ENCODE peak calls at places on chromosomes 11 and 22, in five cellular contexts. One of them, this sample, is unnamed.

GRCh38 chr11:3134651-3135490 is 30.2 kb downstream of the OSBPL5 start:
- DNase-seq in SK-N-SH: no peak
- DNase-seq in fibroblast of lung: no peak
- DNase-seq in IMR-90: no peak
- DNase-seq in HCT116: no peak
- DNase-seq in this sample: no peak

GRCh38 chr11:14443642-14444041 is 56.0 kb downstream of the COPB1 start:
- DNase-seq in SK-N-SH: peak
- DNase-seq in fibroblast of lung: peak
- DNase-seq in IMR-90: peak
- DNase-seq in HCT116: no peak
- DNase-seq in this sample: no peak

GRCh38 chr11:5922749-5923426 is 19.2 kb upstream of the OR56A3 start:
- DNase-seq in SK-N-SH: no peak
- DNase-seq in fibroblast of lung: no peak
- DNase-seq in IMR-90: no peak
- DNase-seq in HCT116: peak
- DNase-seq in this sample: no peak

GRCh38 chr11:32385998-32386397 is 49.3 kb downstream of the WT1 start:
- DNase-seq in SK-N-SH: peak
- DNase-seq in fibroblast of lung: peak
- DNase-seq in IMR-90: peak
- DNase-seq in HCT116: peak
- DNase-seq in this sample: peak

GRCh38 chr11:16804104-16804947 is 65.9 kb downstream of the C11orf58 start:
- DNase-seq in SK-N-SH: no peak
- DNase-seq in fibroblast of lung: peak
- DNase-seq in IMR-90: no peak
- DNase-seq in HCT116: no peak
- DNase-seq in this sample: no peak

GRCh38 chr22:25403752-25404471 is 160.6 kb upstream of the GRK3 start:
- DNase-seq in SK-N-SH: peak
- DNase-seq in fibroblast of lung: peak
- DNase-seq in IMR-90: peak
- DNase-seq in HCT116: no peak
- DNase-seq in this sample: no peak

GRCh38 chr11:109303342-109303741 is 118.6 kb upstream of the C11orf87 start:
- DNase-seq in SK-N-SH: no peak
- DNase-seq in fibroblast of lung: no peak
- DNase-seq in IMR-90: no peak
- DNase-seq in HCT116: no peak
- DNase-seq in this sample: no peak

GRCh38 chr11:17658211-17658610 is 61.2 kb upstream of the MYOD1 start:
- DNase-seq in SK-N-SH: no peak
- DNase-seq in fibroblast of lung: no peak
- DNase-seq in IMR-90: no peak
- DNase-seq in HCT116: no peak
- DNase-seq in this sample: no peak

GRCh38 chr11:106280041-106280440 is 202.6 kb downstream of the AASDHPPT start:
- DNase-seq in SK-N-SH: no peak
- DNase-seq in fibroblast of lung: no peak
- DNase-seq in IMR-90: no peak
- DNase-seq in HCT116: no peak
- DNase-seq in this sample: no peak

GRCh38 chr22:50683994-50684371 is 11.4 kb downstream of the SHANK3 start:
- DNase-seq in SK-N-SH: peak
- DNase-seq in fibroblast of lung: no peak
- DNase-seq in IMR-90: no peak
- DNase-seq in HCT116: no peak
- DNase-seq in this sample: no peak

GRCh38 chr22:33324228-33324627 is 266.0 kb upstream of the SYN3 start:
- DNase-seq in SK-N-SH: no peak
- DNase-seq in fibroblast of lung: no peak
- DNase-seq in IMR-90: no peak
- DNase-seq in HCT116: no peak
- DNase-seq in this sample: no peak

GRCh38 chr11:61697093-61697492 is 16.9 kb downstream of the DAGLA start:
- DNase-seq in SK-N-SH: no peak
- DNase-seq in fibroblast of lung: no peak
- DNase-seq in IMR-90: no peak
- DNase-seq in HCT116: no peak
- DNase-seq in this sample: no peak

GRCh38 chr22:30637701-30638114 is 2.1 kb downstream of the SLC35E4 start:
- DNase-seq in SK-N-SH: peak
- DNase-seq in fibroblast of lung: peak
- DNase-seq in IMR-90: no peak
- DNase-seq in HCT116: no peak
- DNase-seq in this sample: no peak

GRCh38 chr11:95512682-95513081 is 276.9 kb downstream of the FAM76B start:
- DNase-seq in SK-N-SH: no peak
- DNase-seq in fibroblast of lung: peak
- DNase-seq in IMR-90: peak
- DNase-seq in HCT116: no peak
- DNase-seq in this sample: no peak

GRCh38 chr22:29870574-29870973 is 12.4 kb upstream of the MTMR3 start:
- DNase-seq in SK-N-SH: no peak
- DNase-seq in fibroblast of lung: peak
- DNase-seq in IMR-90: no peak
- DNase-seq in HCT116: no peak
- DNase-seq in this sample: no peak

GRCh38 chr11:8584511-8584910 is 9.5 kb downstream of the STK33 start:
- DNase-seq in SK-N-SH: no peak
- DNase-seq in fibroblast of lung: no peak
- DNase-seq in IMR-90: no peak
- DNase-seq in HCT116: no peak
- DNase-seq in this sample: no peak

GRCh38 chr11:19117760-19118097 is 761 bp downstream of the ZDHHC13 start:
- DNase-seq in SK-N-SH: no peak
- DNase-seq in fibroblast of lung: no peak
- DNase-seq in IMR-90: peak
- DNase-seq in HCT116: no peak
- DNase-seq in this sample: no peak

GRCh38 chr11:128904303-128904871 is 13.2 kb downstream of the KCNJ5 start:
- DNase-seq in SK-N-SH: no peak
- DNase-seq in fibroblast of lung: no peak
- DNase-seq in IMR-90: no peak
- DNase-seq in HCT116: no peak
- DNase-seq in this sample: no peak

GRCh38 chr11:128903248-128904041 is 12.3 kb downstream of the KCNJ5 start:
- DNase-seq in SK-N-SH: no peak
- DNase-seq in fibroblast of lung: peak
- DNase-seq in IMR-90: peak
- DNase-seq in HCT116: no peak
- DNase-seq in this sample: peak

GRCh38 chr11:128902515-128903066 is 11.4 kb downstream of the KCNJ5 start:
- DNase-seq in SK-N-SH: no peak
- DNase-seq in fibroblast of lung: peak
- DNase-seq in IMR-90: peak
- DNase-seq in HCT116: no peak
- DNase-seq in this sample: no peak

GRCh38 chr11:128900468-128900867 is 9.3 kb downstream of the KCNJ5 start:
- DNase-seq in SK-N-SH: no peak
- DNase-seq in fibroblast of lung: no peak
- DNase-seq in IMR-90: no peak
- DNase-seq in HCT116: no peak
- DNase-seq in this sample: no peak

GRCh38 chr11:128901655-128902514 is 10.7 kb downstream of the KCNJ5 start:
- DNase-seq in SK-N-SH: no peak
- DNase-seq in fibroblast of lung: no peak
- DNase-seq in IMR-90: no peak
- DNase-seq in HCT116: no peak
- DNase-seq in this sample: peak
- H2AFZ ChIP-seq in SK-N-SH: no peak
- H2AFZ ChIP-seq in fibroblast of lung: no peak
- H2AFZ ChIP-seq in IMR-90: peak
- H2AFZ ChIP-seq in HCT116: no peak
- H2AFZ ChIP-seq in this sample: no peak

GRCh38 chr11:85922367-85922766 is 67.2 kb downstream of the CCDC83 start:
- DNase-seq in SK-N-SH: no peak
- DNase-seq in fibroblast of lung: no peak
- DNase-seq in IMR-90: no peak
- DNase-seq in HCT116: no peak
- DNase-seq in this sample: no peak

GRCh38 chr11:85914425-85914824 is 59.2 kb downstream of the CCDC83 start:
- DNase-seq in SK-N-SH: no peak
- DNase-seq in fibroblast of lung: no peak
- DNase-seq in IMR-90: no peak
- DNase-seq in HCT116: no peak
- DNase-seq in this sample: no peak

GRCh38 chr11:85923455-85923854 is 68.3 kb downstream of the CCDC83 start:
- DNase-seq in SK-N-SH: no peak
- DNase-seq in fibroblast of lung: no peak
- DNase-seq in IMR-90: no peak
- DNase-seq in HCT116: no peak
- DNase-seq in this sample: no peak

GRCh38 chr11:85913486-85913885 is 58.3 kb downstream of the CCDC83 start:
- DNase-seq in SK-N-SH: no peak
- DNase-seq in fibroblast of lung: no peak
- DNase-seq in IMR-90: no peak
- DNase-seq in HCT116: no peak
- DNase-seq in this sample: no peak

DNA sequence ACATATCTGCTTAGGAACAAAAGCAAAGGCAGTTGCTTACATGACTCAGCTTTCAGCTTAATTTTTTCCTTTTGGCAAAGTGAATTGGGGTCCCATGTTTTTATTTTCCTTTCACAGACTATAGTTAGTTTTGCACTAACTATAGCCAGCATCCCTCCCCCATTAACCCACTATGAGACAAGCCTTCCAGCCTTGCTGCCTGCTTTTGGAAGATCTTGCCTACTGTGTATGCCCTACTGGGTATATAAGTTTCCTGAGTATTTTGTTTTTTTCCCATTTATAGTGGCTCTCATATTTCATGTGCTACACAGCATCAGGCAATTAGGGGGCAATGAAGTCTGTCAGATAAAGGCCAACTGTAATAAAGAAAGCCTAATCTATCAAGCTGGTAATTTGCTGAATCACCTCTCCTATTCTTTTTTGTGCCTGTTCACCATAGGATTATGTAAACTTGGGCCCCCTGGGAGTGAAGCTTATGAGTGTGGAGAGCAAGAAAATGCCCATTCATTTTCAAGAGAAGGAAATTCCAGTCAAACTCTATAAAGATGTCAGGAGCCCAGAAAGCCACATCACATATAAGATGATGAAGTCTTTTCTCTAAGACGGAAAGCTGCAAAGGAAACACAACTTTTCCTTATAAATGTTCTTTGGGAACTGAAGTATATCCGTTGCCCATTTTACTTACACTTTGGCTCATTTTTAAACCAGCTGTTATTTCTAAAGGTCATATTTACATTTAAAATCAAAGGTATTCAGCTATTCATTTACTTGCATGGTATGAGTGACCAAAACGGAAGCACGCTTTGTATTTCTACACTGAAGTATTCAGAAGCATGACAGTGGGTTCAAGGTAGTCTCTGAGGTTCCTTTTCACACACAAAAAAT is 64.0 kb downstream of the CCDC83 start:
- DNase-seq in SK-N-SH: no peak
- DNase-seq in fibroblast of lung: no peak
- DNase-seq in IMR-90: no peak
- DNase-seq in HCT116: no peak
- DNase-seq in this sample: no peak
- H2AFZ ChIP-seq in SK-N-SH: no peak
- H2AFZ ChIP-seq in fibroblast of lung: no peak
- H2AFZ ChIP-seq in IMR-90: no peak
- H2AFZ ChIP-seq in HCT116: no peak
- H2AFZ ChIP-seq in this sample: no peak

GRCh38 chr22:41697126-41697775 is 2.1 kb upstream of the MEI1 start:
- DNase-seq in SK-N-SH: peak
- DNase-seq in fibroblast of lung: peak
- DNase-seq in IMR-90: peak
- DNase-seq in HCT116: peak
- DNase-seq in this sample: peak

GRCh38 chr22:41696714-41697113 is 2.6 kb upstream of the MEI1 start:
- DNase-seq in SK-N-SH: no peak
- DNase-seq in fibroblast of lung: no peak
- DNase-seq in IMR-90: no peak
- DNase-seq in HCT116: no peak
- DNase-seq in this sample: no peak

GRCh38 chr22:41700105-41700358 is 729 bp downstream of the MEI1 start:
- DNase-seq in SK-N-SH: no peak
- DNase-seq in fibroblast of lung: no peak
- DNase-seq in IMR-90: no peak
- DNase-seq in HCT116: no peak
- DNase-seq in this sample: peak

GRCh38 chr22:41702763-41703162 is 3.5 kb downstream of the MEI1 start:
- DNase-seq in SK-N-SH: no peak
- DNase-seq in fibroblast of lung: no peak
- DNase-seq in IMR-90: no peak
- DNase-seq in HCT116: no peak
- DNase-seq in this sample: no peak

GRCh38 chr22:41699264-41700104 is at the start of gene MEI1:
- DNase-seq in SK-N-SH: no peak
- DNase-seq in fibroblast of lung: peak
- DNase-seq in IMR-90: peak
- DNase-seq in HCT116: no peak
- DNase-seq in this sample: peak
- H2AFZ ChIP-seq in SK-N-SH: no peak
- H2AFZ ChIP-seq in fibroblast of lung: no peak
- H2AFZ ChIP-seq in IMR-90: peak
- H2AFZ ChIP-seq in HCT116: no peak
- H2AFZ ChIP-seq in this sample: no peak

DNA sequence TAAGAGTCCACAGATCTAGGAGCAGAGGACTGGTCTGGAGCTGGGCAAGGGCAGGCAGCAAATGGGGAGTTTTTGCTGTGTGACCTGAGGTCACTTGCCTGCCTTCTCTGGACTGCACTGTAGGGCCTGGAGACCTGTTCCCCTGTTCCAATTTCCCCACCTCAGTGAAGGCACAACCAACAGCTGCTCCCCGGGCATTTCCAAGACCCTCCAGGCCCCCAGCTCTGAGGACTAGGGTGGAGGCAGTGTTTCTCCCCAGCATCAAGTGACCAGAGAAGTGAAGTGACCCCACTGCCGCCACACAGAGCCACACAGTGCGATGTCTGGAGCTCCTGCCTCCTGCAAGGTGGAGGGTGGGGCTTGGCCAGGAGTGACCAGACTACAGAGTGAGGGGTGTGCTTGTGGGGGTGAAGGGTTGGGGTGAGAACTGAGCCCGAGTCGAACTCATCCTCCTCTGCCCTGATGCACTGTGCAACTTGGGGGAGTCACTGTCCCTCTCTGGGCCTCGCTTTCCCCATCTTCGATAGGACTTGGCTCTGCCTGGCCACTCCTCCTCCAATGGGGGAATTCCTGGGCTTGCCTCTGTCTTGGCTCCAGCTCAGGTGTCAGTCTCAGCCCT is 21.6 kb downstream of the P2RY2 start:
- DNase-seq in SK-N-SH: no peak
- DNase-seq in fibroblast of lung: no peak
- DNase-seq in IMR-90: no peak
- DNase-seq in HCT116: no peak
- DNase-seq in this sample: peak
- H2AFZ ChIP-seq in SK-N-SH: no peak
- H2AFZ ChIP-seq in fibroblast of lung: no peak
- H2AFZ ChIP-seq in IMR-90: peak
- H2AFZ ChIP-seq in HCT116: no peak
- H2AFZ ChIP-seq in this sample: no peak

GRCh38 chr22:20010307-20011122 is 6.1 kb downstream of the ARVCF start:
- DNase-seq in SK-N-SH: no peak
- DNase-seq in fibroblast of lung: no peak
- DNase-seq in IMR-90: no peak
- DNase-seq in HCT116: no peak
- DNase-seq in this sample: no peak
- H2AFZ ChIP-seq in SK-N-SH: no peak
- H2AFZ ChIP-seq in fibroblast of lung: no peak
- H2AFZ ChIP-seq in IMR-90: peak
- H2AFZ ChIP-seq in HCT116: no peak
- H2AFZ ChIP-seq in this sample: no peak